ENCODE peak calls at places on chromosomes 5 and 9, in nine cellular contexts. O is AG09309; G is AG09319; W is NCI-H774; H is CD4-positive, alpha-beta T cell; Q is islet precursor cell; T is EH; V is left colon; A is left ventricle myocardium superior. S is an unnamed sample.

GRCh38 chr5:14753947-14754346 is 89.4 kb downstream of the OTULIN start:
- DNase-seq in O (no peak), G (no peak), W (no peak), H (no peak), Q (no peak), T (no peak), V (no peak), A (no peak), S (no peak)

GRCh38 chr9:121662359-121662758 is 10.9 kb downstream of the DAB2IP start:
- DNase-seq in O (no peak), G (no peak), W (no peak), H (no peak), Q (no peak), T (no peak), V (no peak), A (no peak), S (no peak)

GRCh38 chr5:116747881-116748280 is 173.3 kb upstream of the SEMA6A start:
- DNase-seq in O (no peak), G (no peak), W (no peak), H (no peak), Q (no peak), T (no peak), V (no peak), A (no peak), S (no peak)

GRCh38 chr5:97529354-97529753 is 346.3 kb upstream of the RIOK2 start:
- DNase-seq in O (no peak), G (no peak), W (no peak), H (no peak), Q (no peak), T (no peak), V (no peak), A (no peak), S (no peak)

GRCh38 chr5:446066-446725 is 3.2 kb downstream of the EXOC3 start:
- DNase-seq in O (no peak), G (no peak), W (no peak), H (no peak), Q (no peak), T (no peak), V (no peak), A (peak; percentile 18), S (no peak)

GRCh38 chr5:2387224-2388004 is 364.1 kb downstream of the IRX2 start:
- DNase-seq in O (no peak), G (no peak), W (no peak), H (no peak), Q (no peak), T (no peak), V (no peak), A (no peak), S (no peak)

GRCh38 chr9:91101598-91102168 is 260.0 kb downstream of the AUH start:
- DNase-seq in O (no peak), G (no peak), W (no peak), H (peak; percentile 68), Q (no peak), T (no peak), V (peak; percentile 49), A (no peak), S (no peak)

GRCh38 chr9:77710276-77710675 is 62.2 kb upstream of the GNA14 start:
- DNase-seq in O (no peak), G (no peak), W (no peak), H (no peak), Q (peak; percentile 76), T (peak; percentile 39), V (no peak), A (no peak), S (no peak)

GRCh38 chr5:34534237-34535108 is 121.7 kb upstream of the RAI14 start:
- DNase-seq in O (peak; percentile 87), G (peak; percentile 81), W (no peak), H (no peak), Q (no peak), T (peak; percentile 97), V (no peak), A (no peak), S (no peak)

GRCh38 chr5:139574641-139575312 is 13.6 kb downstream of the UBE2D2 start:
- DNase-seq in O (no peak), G (no peak), W (no peak), H (no peak), Q (no peak), T (peak; percentile 48), V (no peak), A (no peak), S (no peak)

GRCh38 chr5:103021310-103021709 is 98.6 kb downstream of the GIN1 start:
- DNase-seq in O (peak; percentile 21), G (no peak), W (no peak), H (no peak), Q (no peak), T (peak; percentile 71), V (no peak), A (no peak), S (no peak)

GRCh38 chr9:98222885-98223640 is 30.6 kb upstream of the CORO2A start:
- DNase-seq in O (peak; percentile 99), G (peak; percentile 95), W (no peak), H (no peak), Q (peak; percentile 68), T (peak; percentile 100), V (no peak), A (no peak), S (no peak)

GRCh38 chr5:54590824-54591223 is 73.3 kb downstream of the SNX18 start:
- DNase-seq in O (no peak), G (no peak), W (no peak), H (no peak), Q (no peak), T (no peak), V (no peak), A (no peak), S (no peak)

GRCh38 chr9:129284607-129285291 is 106.7 kb upstream of the IER5L start:
- DNase-seq in O (no peak), G (no peak), W (peak; percentile 91), H (no peak), Q (no peak), T (no peak), V (no peak), A (no peak), S (no peak)